ENCODE peak calls at places on chromosome 10, in six cellular contexts. S, F, Y, X, I and R are unnamed samples.

GRCh38 chr10:108901766-108902365 is 1021.4 kb downstream of the XPNPEP1 start:
- DNase-seq in X (no peak), I (no peak), S (no peak), Y (peak), F (no peak), R (no peak)

GRCh38 chr10:77360835-77361234 is 276.8 kb downstream of the KCNMA1 start:
- DNase-seq in S (no peak), I (peak), F (no peak), Y (no peak), X (no peak), R (no peak)

GRCh38 chr10:78229950-78230675 is 196.4 kb downstream of the RPS24 start:
- DNase-seq in X (no peak), F (no peak), Y (no peak), S (no peak), I (no peak), R (no peak)

GRCh38 chr10:112835933-112836564 is 114.0 kb upstream of the TCF7L2 start:
- DNase-seq in Y (no peak), I (peak), S (no peak), F (no peak), X (no peak), R (no peak)

GRCh38 chr10:122567056-122567660 is 6.6 kb downstream of the DMBT1 start:
- DNase-seq in F (no peak), I (peak), X (no peak), S (no peak), Y (peak), R (peak)

GRCh38 chr10:70053212-70053895 is 708 bp downstream of the MACROH2A2 start:
- DNase-seq in S (no peak), I (peak), X (no peak), F (no peak), Y (peak), R (no peak)

GRCh38 chr10:69337312-69338132 is 59.2 kb downstream of the HK1 start:
- DNase-seq in X (no peak), Y (peak), F (peak), I (peak), S (no peak), R (no peak)

GRCh38 chr10:133279961-133280283 is 3.3 kb upstream of the ADAM8 start:
- DNase-seq in F (no peak), X (no peak), Y (no peak), I (no peak), S (no peak), R (no peak)

GRCh38 chr10:89224697-89225443 is 17.8 kb upstream of the CH25H start:
- DNase-seq in X (no peak), Y (no peak), S (no peak), F (no peak), I (no peak), R (no peak)

GRCh38 chr10:7397636-7398035 is 13.2 kb downstream of the SFMBT2 start:
- DNase-seq in F (no peak), X (no peak), I (no peak), Y (no peak), S (no peak), R (no peak)

GRCh38 chr10:132886211-132887099 is 55.9 kb downstream of the CFAP46 start:
- DNase-seq in Y (no peak), X (no peak), S (no peak), F (no peak), I (no peak), R (no peak)

GRCh38 chr10:127976286-127976685 is 69.4 kb downstream of the PTPRE start:
- DNase-seq in X (no peak), Y (peak), I (no peak), F (no peak), S (no peak), R (no peak)

GRCh38 chr10:57979466-57979865 is 288.2 kb downstream of the IPMK start:
- DNase-seq in X (no peak), I (peak), F (peak), S (no peak), Y (peak), R (no peak)

GRCh38 chr10:93061594-93062498 is 1.2 kb downstream of the CYP26C1 start:
- DNase-seq in I (peak), S (no peak), X (no peak), Y (no peak), F (no peak), R (peak)

GRCh38 chr10:93816123-93816747 is 58.5 kb downstream of the LGI1 start:
- DNase-seq in S (no peak), F (peak), Y (peak), I (peak), X (no peak), R (peak)

GRCh38 chr10:69730251-69731156 is 71.2 kb upstream of the COL13A1 start:
- DNase-seq in I (peak), S (no peak), X (no peak), F (no peak), Y (peak), R (no peak)

GRCh38 chr10:102420810-102421644 is at the start of gene FBXL15:
- DNase-seq in Y (peak), X (peak), F (peak), S (peak), I (peak), R (peak)

GRCh38 chr10:77791506-77791905 is 135.0 kb downstream of the DLG5 start:
- DNase-seq in S (no peak), X (no peak), F (no peak), Y (no peak), I (no peak), R (no peak)

GRCh38 chr10:71638087-71638576 is 81.4 kb downstream of the C10orf105 start:
- DNase-seq in F (no peak), Y (no peak), I (no peak), S (no peak), X (no peak), R (peak)

GRCh38 chr10:76393875-76394706 is 962.7 kb downstream of the LRMDA start:
- DNase-seq in F (peak), X (no peak), I (peak), Y (no peak), S (no peak), R (no peak)

GRCh38 chr10:30782543-30783461 is 153.2 kb upstream of the LYZL2 start:
- DNase-seq in X (no peak), I (peak), S (no peak), F (peak), Y (peak), R (no peak)

GRCh38 chr10:113980408-113981087 is 63.1 kb upstream of the ADRB1 start:
- DNase-seq in S (no peak), F (no peak), I (peak), Y (no peak), X (no peak), R (no peak)

GRCh38 chr10:102419561-102420442 is 834 bp upstream of the FBXL15 start:
- DNase-seq in F (no peak), Y (peak), X (peak), S (peak), I (peak), R (peak)

GRCh38 chr10:69344591-69345244 is 66.4 kb downstream of the HK1 start:
- DNase-seq in X (no peak), S (no peak), I (no peak), F (no peak), Y (no peak), R (peak)

GRCh38 chr10:125881192-125881591 is at the start of gene DHX32:
- DNase-seq in S (no peak), F (no peak), X (no peak), I (no peak), Y (peak), R (no peak)

GRCh38 chr10:58326967-58327381 is 7.8 kb upstream of the UBE2D1 start:
- DNase-seq in I (peak), Y (peak), X (no peak), S (no peak), F (no peak), R (no peak)

GRCh38 chr10:59588791-59589190 is 120.9 kb downstream of the SLC16A9 start:
- DNase-seq in I (no peak), Y (no peak), S (no peak), X (no peak), F (no peak), R (no peak)

GRCh38 chr10:124588736-124589451 is 127.3 kb downstream of the LHPP start:
- DNase-seq in X (no peak), Y (peak), F (no peak), S (no peak), I (no peak), R (no peak)

GRCh38 chr10:72285972-72286521 is 12.3 kb downstream of the DDIT4 start:
- DNase-seq in I (no peak), S (no peak), X (no peak), F (no peak), Y (no peak), R (no peak)

GRCh38 chr10:29253096-29254029 is 35.5 kb upstream of the LYZL1 start:
- DNase-seq in S (no peak), I (peak), X (no peak), Y (peak), F (peak), R (no peak)

GRCh38 chr10:77498210-77498609 is 139.4 kb downstream of the KCNMA1 start:
- DNase-seq in I (no peak), F (no peak), Y (no peak), X (no peak), S (no peak), R (no peak)

GRCh38 chr10:88181902-88182671 is 318.7 kb downstream of the PTEN start:
- DNase-seq in Y (peak), S (no peak), X (no peak), I (no peak), F (no peak), R (no peak)

GRCh38 chr10:24344695-24345473 is 135.9 kb downstream of the KIAA1217 start:
- DNase-seq in S (no peak), Y (no peak), I (no peak), X (no peak), F (no peak), R (no peak)